ENCODE peak calls at places on chromosomes 11 and 22, in ten cellular contexts. L, X, B, J, O, A, F, K, R and Y are unnamed samples.

GRCh38 chr11:10233581-10233980 is 60.4 kb downstream of the SBF2 start:
- DNase-seq in L (peak), X (no peak), B (peak), J (no peak), O (peak), A (peak), F (no peak), K (no peak), R (peak), Y (peak)

GRCh38 chr11:123570939-123571590 is 83.4 kb downstream of the SCN3B start:
- DNase-seq in L (no peak), X (no peak), B (no peak), J (no peak), O (no peak), A (no peak), F (peak), K (no peak), R (no peak), Y (no peak)

GRCh38 chr11:114399490-114399889 is 821 bp downstream of the C11orf71 start:
- DNase-seq in L (no peak), X (no peak), B (no peak), J (no peak), O (no peak), A (no peak), F (no peak), K (peak), R (no peak), Y (no peak)

GRCh38 chr11:14973621-14974020 is 1.5 kb upstream of the CALCA start:
- DNase-seq in L (peak), X (no peak), B (no peak), J (no peak), O (peak), A (peak), F (no peak), K (peak), R (peak), Y (no peak)

GRCh38 chr11:126029805-126030204 is 32.9 kb downstream of the CDON start:
- DNase-seq in L (no peak), X (no peak), B (no peak), J (no peak), O (no peak), A (no peak), F (no peak), K (no peak), R (no peak), Y (no peak)

GRCh38 chr22:39242809-39243442 is 1.9 kb downstream of the PDGFB start:
- DNase-seq in L (no peak), X (no peak), B (no peak), J (no peak), O (no peak), A (no peak), F (no peak), K (peak), R (peak), Y (no peak)

GRCh38 chr11:112440518-112440917 is 179.9 kb upstream of the PLET1 start:
- DNase-seq in L (no peak), X (no peak), B (no peak), J (no peak), O (no peak), A (no peak), F (no peak), K (peak), R (peak), Y (no peak)

GRCh38 chr11:46381836-46382643 is 571 bp downstream of the MDK start:
- DNase-seq in L (peak), X (no peak), B (no peak), J (no peak), O (peak), A (peak), F (peak), K (peak), R (peak), Y (no peak)

GRCh38 chr11:36186797-36187196 is 102.4 kb downstream of the COMMD9 start:
- DNase-seq in L (no peak), X (no peak), B (no peak), J (no peak), O (no peak), A (no peak), F (no peak), K (no peak), R (no peak), Y (no peak)

GRCh38 chr11:112776834-112777793 is 184.1 kb upstream of the NCAM1 start:
- DNase-seq in L (peak), X (no peak), B (no peak), J (no peak), O (no peak), A (no peak), F (no peak), K (no peak), R (peak), Y (no peak)

GRCh38 chr11:57599381-57599780 is 1.9 kb downstream of the SERPING1 start:
- DNase-seq in L (peak), X (no peak), B (no peak), J (no peak), O (peak), A (no peak), F (no peak), K (no peak), R (no peak), Y (no peak)

GRCh38 chr11:57596266-57596885 is 1.1 kb upstream of the SERPING1 start:
- DNase-seq in L (no peak), X (no peak), B (no peak), J (no peak), O (no peak), A (no peak), F (no peak), K (no peak), R (no peak), Y (no peak)

GRCh38 chr11:57597461-57597892 is at the start of gene SERPING1:
- DNase-seq in L (peak), X (peak), B (no peak), J (peak), O (peak), A (no peak), F (no peak), K (no peak), R (no peak), Y (no peak)

GRCh38 chr11:57597971-57598830 is 716 bp downstream of the SERPING1 start:
- DNase-seq in L (peak), X (peak), B (no peak), J (peak), O (peak), A (peak), F (no peak), K (peak), R (peak), Y (no peak)

GRCh38 chr11:57598831-57599155 is 1.3 kb downstream of the SERPING1 start:
- DNase-seq in L (peak), X (no peak), B (no peak), J (no peak), O (peak), A (peak), F (no peak), K (no peak), R (no peak), Y (no peak)
- H3K4me3 ChIP-seq in L (peak), X (peak), B (no peak), J (peak), O (peak), A (peak), F (no peak), K (peak), R (no peak), Y (peak)

DNA sequence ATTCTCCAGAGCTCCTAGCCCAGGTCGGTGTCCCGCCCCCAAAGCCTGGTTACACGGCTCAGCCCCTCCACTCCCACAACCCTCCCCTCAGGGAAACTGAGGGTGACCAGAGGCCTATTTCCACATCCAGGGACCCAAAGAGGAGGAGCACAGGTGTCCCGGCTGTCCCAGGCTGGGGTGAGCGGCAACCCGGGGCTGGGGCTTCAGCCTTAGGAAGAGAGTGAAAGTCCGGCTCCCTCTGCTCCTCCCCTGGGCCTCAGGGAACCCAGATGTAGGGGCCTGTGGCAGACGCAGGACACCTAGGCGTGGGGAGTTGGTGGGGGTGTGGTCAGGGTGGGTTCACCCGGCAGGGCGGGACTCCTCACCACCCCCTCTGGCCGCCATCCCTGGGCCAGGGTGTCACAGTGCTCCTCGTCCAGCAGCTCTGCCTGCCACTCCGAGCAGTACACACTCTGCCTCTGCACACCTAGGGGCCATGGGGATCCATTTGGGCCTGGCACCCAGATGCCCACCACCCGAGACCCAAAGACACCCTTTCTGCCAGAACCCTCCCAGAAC is 63.1 kb downstream of the ARFGAP3 start:
- DNase-seq in L (no peak), X (no peak), B (no peak), J (no peak), O (no peak), A (no peak), F (no peak), K (no peak), R (no peak), Y (no peak)
- TF ChIP-seq CTCF in L (no peak), X (no peak), B (no peak), J (no peak), O (no peak), A (no peak), F (no peak), K (no peak), R (no peak), Y (no peak)

DNA sequence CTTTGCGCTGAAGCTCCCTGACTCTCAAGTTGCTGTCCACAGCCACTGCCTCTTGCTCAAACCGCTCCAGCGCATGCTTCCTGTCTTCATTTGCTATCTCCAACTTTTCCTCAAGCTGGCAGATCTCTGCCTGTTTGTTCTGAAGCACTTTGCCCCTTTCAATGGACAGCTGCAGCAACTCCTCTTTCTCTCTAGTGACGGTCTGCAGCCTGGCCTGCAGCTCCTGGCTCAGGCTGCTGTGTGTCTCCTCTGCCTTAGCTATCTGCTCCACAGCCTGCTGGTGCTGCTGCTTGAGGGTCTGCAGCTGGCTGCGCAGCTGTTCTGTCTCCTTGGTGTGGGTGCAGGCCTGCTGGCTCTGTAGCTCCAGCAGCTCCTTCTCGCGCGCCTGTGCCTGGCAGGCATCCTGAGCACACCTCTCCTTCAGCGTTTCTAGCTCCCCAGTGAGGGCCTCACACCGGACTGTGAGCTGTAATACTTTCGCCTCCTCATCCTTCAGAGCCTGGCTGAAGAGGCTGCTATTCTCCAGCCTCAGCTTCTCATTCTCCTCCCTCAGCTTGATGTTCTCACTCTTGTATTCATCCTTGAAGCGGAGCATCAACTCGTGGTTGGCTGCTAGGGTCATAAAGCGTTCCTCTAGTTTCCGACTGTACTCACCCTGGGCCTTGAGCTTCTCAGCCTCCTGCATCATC is 720 bp downstream of the CCDC89 start:
- DNase-seq in L (peak), X (peak), B (no peak), J (no peak), O (peak), A (no peak), F (no peak), K (no peak), R (no peak), Y (no peak)
- H3K4me3 ChIP-seq in L (no peak), X (peak), B (peak), J (peak), O (peak), A (peak), F (no peak), K (no peak), R (peak), Y (peak)

DNA sequence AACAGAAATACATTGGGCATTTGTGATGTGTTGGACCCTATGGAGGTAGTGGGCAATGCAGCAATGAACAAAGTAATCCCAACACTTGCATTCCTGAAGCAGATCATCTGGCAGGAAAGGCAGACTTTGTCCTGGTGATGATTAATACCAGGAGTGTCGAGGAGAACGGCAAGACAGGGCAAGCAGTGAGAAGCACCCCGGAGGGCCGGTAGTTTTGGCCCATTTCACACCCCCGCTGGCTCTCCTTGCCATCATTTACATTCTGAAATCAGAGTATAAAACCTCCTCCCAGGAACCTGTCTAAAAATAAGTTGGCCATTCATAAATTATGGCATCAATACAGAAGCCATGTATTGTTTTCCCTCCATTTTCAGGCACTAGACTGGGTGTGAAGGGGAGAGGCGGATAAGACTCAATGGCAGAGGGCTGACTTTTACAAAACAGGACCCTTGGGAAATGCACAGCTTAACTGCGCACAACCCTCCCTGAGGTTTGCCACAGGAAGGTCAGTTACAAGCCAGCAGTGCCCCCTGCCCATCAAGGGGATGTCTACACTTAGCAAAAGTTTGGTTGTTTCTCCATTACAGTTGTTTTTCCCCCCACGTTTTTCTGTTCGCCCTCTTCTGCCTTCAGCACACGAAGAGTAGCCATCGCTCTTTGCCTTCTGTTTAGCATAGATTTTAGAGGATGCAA is 55.6 kb downstream of the OPCML start:
- DNase-seq in L (no peak), X (no peak), B (no peak), J (no peak), O (no peak), A (no peak), F (peak), K (peak), R (no peak), Y (no peak)
- TF ChIP-seq CTCF in L (no peak), X (no peak), B (no peak), J (no peak), O (no peak), A (no peak), F (no peak), K (peak), R (no peak), Y (no peak)

DNA sequence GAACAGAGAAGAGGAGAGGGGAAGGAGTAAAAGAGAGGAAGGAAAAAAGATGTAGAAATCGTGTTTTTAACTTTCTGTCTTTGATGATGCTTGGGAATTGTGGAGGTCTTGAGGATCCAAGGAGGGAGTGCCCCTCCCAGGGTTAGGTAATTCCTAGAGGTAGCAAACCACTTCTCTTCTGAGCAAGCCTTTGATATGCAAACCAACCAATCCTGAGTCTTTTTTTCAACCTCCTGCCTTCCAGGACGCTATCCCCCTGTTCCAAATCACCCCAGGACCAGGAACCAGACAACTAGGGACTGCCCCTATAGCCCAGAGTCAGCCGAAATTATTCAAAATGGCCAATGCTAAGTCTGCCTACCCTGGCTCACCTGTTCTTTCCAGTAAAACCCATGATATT is 236.3 kb downstream of the MIAT start:
- DNase-seq in L (no peak), X (no peak), B (no peak), J (no peak), O (no peak), A (no peak), F (no peak), K (no peak), R (no peak), Y (no peak)
- H3K4me3 ChIP-seq in L (no peak), X (no peak), B (no peak), J (no peak), O (no peak), A (no peak), F (no peak), K (no peak), R (no peak), Y (no peak)

GRCh38 chr11:67732045-67732787 is 57.8 kb upstream of the ALDH3B2 start:
- DNase-seq in L (no peak), X (no peak), B (no peak), J (no peak), O (no peak), A (no peak), F (no peak), K (peak), R (peak), Y (no peak)
- TF ChIP-seq CTCF in L (peak), X (no peak), B (peak), J (no peak), O (peak), A (peak), F (no peak), K (peak), R (peak), Y (peak)

DNA sequence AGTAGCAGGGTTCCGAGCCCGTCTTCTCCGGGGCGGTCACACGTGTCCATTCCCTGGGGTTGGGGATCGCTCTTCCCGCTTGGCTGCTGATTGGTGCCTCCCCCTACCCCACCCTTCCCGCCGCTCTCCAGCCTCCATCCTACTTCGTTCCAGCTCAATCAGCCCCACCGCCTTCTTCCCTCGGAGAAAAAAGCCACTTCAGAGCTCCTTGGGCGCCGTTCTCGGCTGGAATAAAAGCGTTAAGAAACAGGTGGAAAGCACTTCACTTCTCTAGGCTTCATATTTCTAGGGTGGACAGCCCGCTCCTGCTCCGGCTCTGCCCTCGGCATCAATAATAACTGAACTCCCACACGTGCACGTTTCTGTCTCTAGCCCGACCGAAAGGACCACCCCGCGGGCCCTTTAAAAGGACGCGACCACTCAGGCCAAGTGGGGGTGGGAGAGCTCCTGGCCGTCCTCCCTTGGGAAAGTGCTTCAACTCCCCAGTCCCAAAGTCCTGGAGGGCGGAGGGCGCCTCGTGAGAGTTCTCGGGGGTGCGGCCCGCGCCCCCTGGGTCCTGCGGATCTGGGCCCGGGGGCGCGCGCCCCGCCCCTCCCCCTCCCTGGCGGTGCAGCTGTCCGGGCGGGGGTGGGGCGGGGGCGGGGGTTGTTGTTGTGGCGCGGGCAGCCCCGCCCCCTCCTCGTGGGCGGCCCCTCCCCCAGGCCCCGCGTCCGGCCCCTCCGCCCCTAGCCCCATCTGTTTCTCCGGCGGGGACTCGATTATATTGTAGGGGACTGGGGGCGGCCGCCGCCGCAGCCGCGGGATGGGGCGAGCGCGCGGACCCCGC is at the start of gene CECR2:
- DNase-seq in L (peak), X (peak), B (no peak), J (peak), O (peak), A (peak), F (peak), K (peak), R (peak), Y (no peak)
- H3K4me3 ChIP-seq in L (peak), X (peak), B (no peak), J (peak), O (no peak), A (no peak), F (peak), K (peak), R (peak), Y (no peak)

DNA sequence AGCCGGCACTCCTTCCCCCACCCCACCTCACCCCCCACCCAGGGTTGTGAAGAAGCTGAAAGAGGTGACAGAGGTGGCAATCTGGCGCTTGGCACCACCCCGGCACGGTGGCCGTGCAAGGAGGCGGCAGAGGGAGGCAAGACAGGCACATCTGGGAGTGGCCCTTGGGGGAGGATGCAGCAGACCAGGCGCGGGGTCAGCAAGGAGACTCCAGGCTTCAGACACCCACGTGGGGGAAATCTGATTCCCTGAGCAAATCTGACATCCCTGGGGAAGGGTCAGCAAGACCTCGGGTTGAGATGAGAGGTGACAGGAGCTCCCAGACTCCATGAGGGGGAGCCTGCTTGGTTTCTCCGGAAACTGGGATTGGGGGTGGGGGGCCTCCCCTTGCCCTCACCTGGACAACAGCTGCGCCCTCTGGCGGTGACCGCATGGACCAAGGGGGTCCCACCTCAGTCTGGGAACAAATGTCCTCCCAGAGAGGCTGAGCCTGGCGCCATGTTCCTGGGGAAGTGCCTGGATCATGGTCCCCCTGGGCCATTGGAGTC is 4.0 kb upstream of the RCOR2 start:
- DNase-seq in L (no peak), X (peak), B (no peak), J (no peak), O (peak), A (no peak), F (no peak), K (peak), R (no peak), Y (no peak)
- TF ChIP-seq CTCF in L (peak), X (no peak), B (peak), J (peak), O (peak), A (peak), F (no peak), K (peak), R (no peak), Y (peak)

DNA sequence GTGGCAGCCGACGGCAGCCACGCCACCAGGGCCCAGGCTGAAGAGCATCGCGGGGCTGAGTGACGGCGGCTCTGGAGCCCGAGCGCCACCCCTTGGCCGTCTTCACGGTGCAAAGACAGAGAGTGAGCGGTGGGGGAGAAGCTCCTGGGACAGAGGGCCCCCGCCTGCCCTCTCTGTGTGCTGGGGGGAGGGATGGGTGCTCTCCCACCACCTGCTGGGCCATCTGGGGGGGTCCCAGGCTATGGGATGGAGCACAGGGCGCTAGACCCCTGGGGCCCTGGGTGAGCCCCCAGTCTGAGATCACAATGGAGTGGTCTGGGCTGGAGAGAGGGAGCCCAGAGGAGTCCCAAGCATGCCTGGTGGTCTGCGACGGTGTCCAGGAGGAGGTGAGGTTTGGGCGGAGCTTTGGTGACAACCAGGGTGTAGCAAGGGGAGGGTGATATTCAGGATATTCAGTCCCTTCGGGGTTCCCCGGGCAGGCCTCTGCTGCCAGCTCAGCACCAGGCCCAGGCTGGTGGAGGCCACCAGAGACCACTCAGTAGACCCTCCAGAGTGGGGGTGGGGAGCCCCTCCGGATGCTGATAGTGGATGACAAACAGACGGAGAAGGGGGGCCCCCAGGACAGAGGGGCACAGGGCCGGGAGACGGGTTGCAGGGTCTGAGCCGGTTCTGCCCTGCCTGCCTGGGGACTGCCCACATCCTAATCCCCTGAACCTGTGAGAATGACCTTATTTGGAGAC is 78.1 kb upstream of the PRR5 start:
- DNase-seq in L (peak), X (no peak), B (no peak), J (no peak), O (peak), A (peak), F (peak), K (peak), R (peak), Y (no peak)
- H3K4me3 ChIP-seq in L (no peak), X (no peak), B (no peak), J (no peak), O (no peak), A (no peak), F (no peak), K (no peak), R (no peak), Y (no peak)